ENCODE peak calls at places on chromosome 18, in seven cellular contexts. One of them, this sample, is unnamed.

GRCh38 chr18:44939037-44939665 is 258.5 kb downstream of the SETBP1 start:
- DNase-seq in HEK293T: no peak
- DNase-seq in tibial nerve: no peak
- DNase-seq in GM10248: no peak
- DNase-seq in type B pancreatic cell: no peak
- DNase-seq in NCI-H510A: no peak
- DNase-seq in SK-N-SH: no peak
- DNase-seq in this sample: no peak

GRCh38 chr18:57727952-57728807 is 74.9 kb downstream of the ATP8B1 start:
- DNase-seq in type B pancreatic cell: no peak
- DNase-seq in HEK293T: no peak
- DNase-seq in tibial nerve: no peak
- DNase-seq in NCI-H510A: no peak
- DNase-seq in SK-N-SH: no peak
- DNase-seq in GM10248: no peak
- DNase-seq in this sample: no peak

GRCh38 chr18:57984490-57985109 is 59.4 kb upstream of the NEDD4L start:
- DNase-seq in GM10248: no peak
- DNase-seq in tibial nerve: no peak
- DNase-seq in SK-N-SH: no peak
- DNase-seq in HEK293T: no peak
- DNase-seq in NCI-H510A: peak; percentile 74
- DNase-seq in type B pancreatic cell: no peak
- DNase-seq in this sample: no peak

GRCh38 chr18:47370052-47370451 is 118.6 kb upstream of the SKOR2 start:
- DNase-seq in GM10248: no peak
- DNase-seq in type B pancreatic cell: no peak
- DNase-seq in NCI-H510A: no peak
- DNase-seq in HEK293T: no peak
- DNase-seq in tibial nerve: no peak
- DNase-seq in SK-N-SH: no peak
- DNase-seq in this sample: no peak

GRCh38 chr18:8351173-8351572 is 258.1 kb upstream of the RAB12 start:
- DNase-seq in type B pancreatic cell: no peak
- DNase-seq in tibial nerve: no peak
- DNase-seq in GM10248: no peak
- DNase-seq in NCI-H510A: no peak
- DNase-seq in HEK293T: no peak
- DNase-seq in SK-N-SH: no peak
- DNase-seq in this sample: no peak

GRCh38 chr18:61738042-61738441 is 154.8 kb downstream of the RNF152 start:
- DNase-seq in NCI-H510A: no peak
- DNase-seq in SK-N-SH: no peak
- DNase-seq in HEK293T: no peak
- DNase-seq in tibial nerve: peak; percentile 29
- DNase-seq in GM10248: no peak
- DNase-seq in type B pancreatic cell: no peak
- DNase-seq in this sample: no peak

GRCh38 chr18:60493066-60493465 is 120.5 kb upstream of the MC4R start:
- DNase-seq in type B pancreatic cell: no peak
- DNase-seq in SK-N-SH: no peak
- DNase-seq in NCI-H510A: no peak
- DNase-seq in GM10248: no peak
- DNase-seq in HEK293T: no peak
- DNase-seq in tibial nerve: no peak
- DNase-seq in this sample: no peak

GRCh38 chr18:59742325-59743111 is 45.3 kb upstream of the CCBE1 start:
- DNase-seq in type B pancreatic cell: no peak
- DNase-seq in NCI-H510A: peak; percentile 77
- DNase-seq in GM10248: no peak
- DNase-seq in tibial nerve: no peak
- DNase-seq in HEK293T: no peak
- DNase-seq in SK-N-SH: no peak
- DNase-seq in this sample: no peak

GRCh38 chr18:45014047-45014501 is 333.4 kb downstream of the SETBP1 start:
- DNase-seq in HEK293T: no peak
- DNase-seq in SK-N-SH: peak; percentile 6
- DNase-seq in GM10248: no peak
- DNase-seq in NCI-H510A: no peak
- DNase-seq in tibial nerve: no peak
- DNase-seq in type B pancreatic cell: no peak
- DNase-seq in this sample: peak; percentile 20

GRCh38 chr18:34694611-34695165 is 15.4 kb upstream of the DTNA start:
- DNase-seq in SK-N-SH: peak; percentile 12
- DNase-seq in GM10248: no peak
- DNase-seq in HEK293T: no peak
- DNase-seq in NCI-H510A: peak; percentile 7
- DNase-seq in tibial nerve: no peak
- DNase-seq in type B pancreatic cell: no peak
- DNase-seq in this sample: no peak

GRCh38 chr18:35143615-35144596 is 96.9 kb upstream of the ZNF397 start:
- DNase-seq in type B pancreatic cell: no peak
- DNase-seq in SK-N-SH: peak; percentile 70
- DNase-seq in HEK293T: peak; percentile 87
- DNase-seq in NCI-H510A: peak; percentile 95
- DNase-seq in GM10248: peak; percentile 34
- DNase-seq in tibial nerve: peak; percentile 68
- DNase-seq in this sample: no peak

GRCh38 chr18:78965260-78965659 is 14.4 kb upstream of the SALL3 start:
- DNase-seq in HEK293T: no peak
- DNase-seq in tibial nerve: no peak
- DNase-seq in GM10248: no peak
- DNase-seq in SK-N-SH: no peak
- DNase-seq in NCI-H510A: no peak
- DNase-seq in type B pancreatic cell: peak; percentile 55
- DNase-seq in this sample: no peak

GRCh38 chr18:61651145-61651879 is 241.5 kb downstream of the RNF152 start:
- DNase-seq in GM10248: no peak
- DNase-seq in NCI-H510A: peak; percentile 6
- DNase-seq in SK-N-SH: peak; percentile 19
- DNase-seq in HEK293T: no peak
- DNase-seq in tibial nerve: no peak
- DNase-seq in type B pancreatic cell: no peak
- DNase-seq in this sample: no peak

This sample was measured in breast epithelium.